ENCODE peak calls at places on chromosomes 5 and 9, in four cellular contexts. F, G, N and Y are unnamed samples.

GRCh38 chr5:148666353-148666752 is 12.0 kb upstream of the HTR4 start:
- DNase-seq in F (no peak), G (no peak), N (no peak), Y (peak)

GRCh38 chr5:150781706-150782614 is 3.4 kb downstream of the SMIM3 start:
- DNase-seq in N (no peak), F (peak), G (no peak), Y (peak)

GRCh38 chr9:93818795-93819472 is 136.2 kb downstream of the BARX1 start:
- DNase-seq in F (no peak), G (peak), N (no peak), Y (no peak)

GRCh38 chr9:19922476-19923118 is 133.8 kb upstream of the SLC24A2 start:
- DNase-seq in F (no peak), N (no peak), G (peak), Y (peak)

GRCh38 chr9:10867194-10867593 is 254.4 kb upstream of the PTPRD start:
- DNase-seq in N (no peak), F (no peak), G (no peak), Y (no peak)

GRCh38 chr5:1003296-1003937 is 5.2 kb upstream of the NKD2 start:
- DNase-seq in F (no peak), G (no peak), N (no peak), Y (no peak)

GRCh38 chr9:70746760-70747159 is 332.3 kb upstream of the KLF9 start:
- DNase-seq in N (no peak), G (no peak), F (no peak), Y (no peak)

GRCh38 chr5:171623551-171624097 is 162.0 kb upstream of the SMIM23 start:
- DNase-seq in G (peak), N (no peak), F (no peak), Y (peak)

GRCh38 chr9:31590091-31590490 is 794.4 kb upstream of the ACO1 start:
- DNase-seq in N (no peak), F (no peak), G (no peak), Y (no peak)

GRCh38 chr5:127848098-127848497 is 144.9 kb downstream of the CCDC192 start:
- DNase-seq in G (no peak), F (no peak), N (no peak), Y (no peak)

GRCh38 chr5:180353226-180353962 is at the start of gene GFPT2:
- DNase-seq in F (peak), N (peak), G (peak), Y (peak)

GRCh38 chr9:16509946-16510504 is 360.4 kb downstream of the BNC2 start:
- DNase-seq in G (no peak), F (no peak), N (no peak), Y (no peak)

GRCh38 chr9:3359778-3360177 is 166.0 kb downstream of the RFX3 start:
- DNase-seq in N (no peak), G (no peak), F (no peak), Y (no peak)

GRCh38 chr9:129069128-129069824 is 11.6 kb upstream of the DOLPP1 start:
- DNase-seq in F (peak), G (no peak), N (no peak), Y (no peak)

GRCh38 chr9:136024696-136025316 is 63.6 kb upstream of the UBAC1 start:
- DNase-seq in F (no peak), G (no peak), N (no peak), Y (no peak)

GRCh38 chr9:127290666-127291065 is 26.1 kb downstream of the GARNL3 start:
- DNase-seq in F (no peak), G (no peak), N (no peak), Y (no peak)

GRCh38 chr9:127155314-127155713 is 32.9 kb upstream of the ANGPTL2 start:
- DNase-seq in G (no peak), N (no peak), F (no peak), Y (no peak)

GRCh38 chr5:129459485-129460120 is 495 bp upstream of the ADAMTS19 start:
- DNase-seq in F (peak), N (no peak), G (peak), Y (peak)

GRCh38 chr9:115262477-115262876 is 144.5 kb upstream of the TNC start:
- DNase-seq in N (no peak), G (no peak), F (peak), Y (no peak)

GRCh38 chr9:111994831-111995458 is 98.3 kb downstream of the UGCG start:
- DNase-seq in N (no peak), G (no peak), F (no peak), Y (no peak)

GRCh38 chr9:18124760-18125159 is 349.2 kb upstream of the ADAMTSL1 start:
- DNase-seq in G (no peak), F (no peak), N (no peak), Y (no peak)

GRCh38 chr5:109100971-109101370 is 308.8 kb downstream of the PJA2 start:
- DNase-seq in F (no peak), N (no peak), G (no peak), Y (no peak)

GRCh38 chr9:112069318-112070169 is 105.6 kb downstream of the SUSD1 start:
- DNase-seq in N (no peak), F (no peak), G (no peak), Y (no peak)

GRCh38 chr9:7912037-7912535 is 112.5 kb upstream of the DMAC1 start:
- DNase-seq in N (no peak), F (no peak), G (no peak), Y (no peak)

GRCh38 chr5:141878186-141878770 is at the start of gene PCDH1:
- DNase-seq in F (peak), G (no peak), N (no peak), Y (peak)

GRCh38 chr5:3517331-3517730 is 78.3 kb upstream of the IRX1 start:
- DNase-seq in G (peak), F (no peak), N (no peak), Y (peak)

GRCh38 chr5:10145922-10146321 is 103.8 kb downstream of the ATPSCKMT start:
- DNase-seq in G (no peak), F (no peak), N (no peak), Y (no peak)

GRCh38 chr9:33375238-33375840 is 27.0 kb downstream of the AQP7 start:
- DNase-seq in F (no peak), N (no peak), G (peak), Y (peak)

GRCh38 chr9:107460153-107461023 is 29.2 kb downstream of the KLF4 start:
- DNase-seq in G (no peak), F (no peak), N (no peak), Y (no peak)

GRCh38 chr9:37986771-37987258 is 82.2 kb downstream of the SHB start:
- DNase-seq in F (no peak), G (peak), N (no peak), Y (no peak)

GRCh38 chr9:112680731-112681402 is 37.0 kb downstream of the INIP start:
- DNase-seq in F (no peak), N (no peak), G (no peak), Y (peak)